ENCODE peak calls at places on chromosomes 2 and 18, in eight cellular contexts. Y is GM13976, U is SK-N-MC, L is GM19239, M is pancreas, C is GM06990, G is iris pigment epithelial cell, B is NCI-H69. W is an unnamed sample.

GRCh38 chr2:85548608-85548900 is 9.6 kb downstream of the MAT2A start:
- DNase-seq in G (no peak), Y (no peak), C (no peak), M (no peak), B (no peak), L (no peak), U (no peak), W (no peak)

GRCh38 chr2:113711857-113712256 is 44.6 kb downstream of the SLC35F5 start:
- DNase-seq in L (no peak), C (no peak), M (no peak), U (no peak), G (no peak), Y (no peak), B (peak), W (no peak)

GRCh38 chr18:45670281-45670962 is 53.6 kb upstream of the SLC14A1 start:
- DNase-seq in L (no peak), U (no peak), Y (peak), G (peak), M (no peak), B (no peak), C (no peak), W (no peak)

GRCh38 chr2:224382973-224383555 is 18.8 kb downstream of the FAM124B start:
- DNase-seq in G (no peak), U (no peak), L (no peak), Y (no peak), B (no peak), M (no peak), C (no peak), W (no peak)

GRCh38 chr2:223735035-223735640 is 102.2 kb downstream of the AP1S3 start:
- DNase-seq in C (no peak), U (no peak), B (no peak), Y (no peak), M (no peak), L (no peak), G (peak), W (no peak)

GRCh38 chr18:48787523-48788151 is 163.1 kb downstream of the SMAD7 start:
- DNase-seq in C (no peak), L (no peak), U (no peak), B (no peak), Y (no peak), M (peak), G (peak), W (no peak)

GRCh38 chr18:2984703-2985261 is 28.2 kb downstream of the LPIN2 start:
- DNase-seq in M (no peak), C (no peak), Y (no peak), U (no peak), G (no peak), L (no peak), B (no peak), W (no peak)

GRCh38 chr2:212708346-212708745 is 169.7 kb upstream of the ERBB4 start:
- DNase-seq in G (peak), L (no peak), Y (no peak), U (no peak), M (no peak), C (no peak), B (no peak), W (no peak)

GRCh38 chr2:42567389-42567788 is 1.0 kb upstream of the MTA3 start:
- DNase-seq in B (no peak), U (no peak), G (peak), Y (no peak), C (no peak), M (no peak), L (no peak), W (no peak)

GRCh38 chr2:118813601-118814000 is 33.8 kb downstream of the EN1 start:
- DNase-seq in G (no peak), L (no peak), U (no peak), B (no peak), C (no peak), Y (no peak), M (no peak), W (no peak)

GRCh38 chr2:218518876-218519275 is 49.3 kb downstream of the USP37 start:
- DNase-seq in U (no peak), M (no peak), B (no peak), L (no peak), C (no peak), Y (no peak), G (no peak), W (no peak)

GRCh38 chr2:26318950-26319349 is 27.0 kb upstream of the SELENOI start:
- DNase-seq in Y (no peak), L (no peak), C (no peak), U (no peak), G (no peak), M (no peak), B (no peak), W (no peak)

GRCh38 chr18:79506191-79507075 is 110.7 kb downstream of the NFATC1 start:
- DNase-seq in B (no peak), U (no peak), M (no peak), C (no peak), L (no peak), G (peak), Y (no peak), W (no peak)

GRCh38 chr2:181456660-181457120 is 496 bp upstream of the ITGA4 start:
- DNase-seq in B (peak), L (peak), M (peak), G (peak), U (no peak), Y (peak), C (peak), W (peak)

GRCh38 chr2:19355931-19356544 is 2.4 kb downstream of the OSR1 start:
- DNase-seq in B (no peak), L (no peak), M (no peak), G (no peak), C (no peak), Y (peak), U (no peak), W (no peak)